ENCODE peak calls at places on chromosomes 3 and 15, in six cellular contexts. V, D, C, U, Z and F are unnamed samples.

GRCh38 chr15:44286814-44287555 is 1.5 kb upstream of the GOLM2 start:
- DNase-seq in V (peak), D (no peak), C (no peak), U (peak), Z (no peak), F (no peak)

GRCh38 chr15:45023659-45024320 is 795 bp downstream of the SORD start:
- DNase-seq in V (peak), D (no peak), C (peak), U (peak), Z (peak), F (no peak)

GRCh38 chr15:32888221-32888761 is 170.5 kb downstream of the GREM1 start:
- DNase-seq in V (peak), D (no peak), C (no peak), U (no peak), Z (no peak), F (no peak)

GRCh38 chr3:105867690-105868449 is 942 bp downstream of the CBLB start:
- DNase-seq in V (peak), D (no peak), C (no peak), U (peak), Z (no peak), F (no peak)

GRCh38 chr3:3069723-3070122 is 40.5 kb downstream of the IL5RA start:
- DNase-seq in V (no peak), D (no peak), C (no peak), U (no peak), Z (no peak), F (no peak)

GRCh38 chr3:134699721-134700120 is 48.9 kb upstream of the KY start:
- DNase-seq in V (peak), D (no peak), C (no peak), U (no peak), Z (no peak), F (no peak)

GRCh38 chr3:153970735-153971347 is 150.3 kb upstream of the ARHGEF26 start:
- DNase-seq in V (peak), D (peak), C (no peak), U (peak), Z (peak), F (peak)

GRCh38 chr3:155292133-155292532 is 1.4 kb downstream of the STRIT1 start:
- DNase-seq in V (peak), D (no peak), C (no peak), U (no peak), Z (no peak), F (no peak)

GRCh38 chr3:78029775-78030174 is 989.9 kb downstream of the ROBO2 start:
- DNase-seq in V (no peak), D (no peak), C (no peak), U (no peak), Z (no peak), F (no peak)

GRCh38 chr3:184740509-184741258 is 28.8 kb upstream of the MAGEF1 start:
- DNase-seq in V (peak), D (peak), C (no peak), U (peak), Z (no peak), F (no peak)

GRCh38 chr3:194577985-194578905 is 55.0 kb downstream of the TMEM44 start:
- DNase-seq in V (peak), D (peak), C (no peak), U (peak), Z (no peak), F (no peak)

GRCh38 chr3:139935071-139935865 is at the start of gene CLSTN2:
- DNase-seq in V (peak), D (no peak), C (peak), U (no peak), Z (peak), F (peak)

GRCh38 chr3:190192807-190193206 is 72.1 kb upstream of the P3H2 start:
- DNase-seq in V (peak), D (no peak), C (no peak), U (peak), Z (no peak), F (no peak)

GRCh38 chr3:48631516-48632448 is 3.5 kb downstream of the SLC26A6 start:
- DNase-seq in V (no peak), D (no peak), C (no peak), U (no peak), Z (no peak), F (no peak)

GRCh38 chr3:39150170-39150802 is 3.1 kb downstream of the CSRNP1 start:
- DNase-seq in V (peak), D (no peak), C (no peak), U (no peak), Z (peak), F (no peak)

GRCh38 chr3:37024820-37025405 is 31.6 kb downstream of the MLH1 start:
- DNase-seq in V (no peak), D (no peak), C (no peak), U (no peak), Z (no peak), F (peak)

GRCh38 chr3:172512363-172512762 is 10.9 kb downstream of the TNFSF10 start:
- DNase-seq in V (no peak), D (no peak), C (no peak), U (no peak), Z (no peak), F (peak)

GRCh38 chr3:70861855-70862254 is 549.4 kb upstream of the MDFIC2 start:
- DNase-seq in V (peak), D (no peak), C (no peak), U (peak), Z (no peak), F (no peak)

GRCh38 chr15:83694030-83694429 is 40.1 kb downstream of the ADAMTSL3 start:
- DNase-seq in V (no peak), D (no peak), C (no peak), U (peak), Z (no peak), F (no peak)

GRCh38 chr15:89442155-89442554 is 54.2 kb downstream of the RHCG start:
- DNase-seq in V (no peak), D (no peak), C (no peak), U (no peak), Z (no peak), F (no peak)

GRCh38 chr15:31525296-31525695 is 198.7 kb downstream of the KLF13 start:
- DNase-seq in V (no peak), D (no peak), C (no peak), U (no peak), Z (no peak), F (no peak)

GRCh38 chr3:42655980-42656679 is 2.6 kb downstream of the ZBTB47 start:
- DNase-seq in V (peak), D (no peak), C (no peak), U (peak), Z (peak), F (no peak)

GRCh38 chr15:62068071-62068786 is 1.5 kb downstream of the C2CD4A start:
- DNase-seq in V (peak), D (no peak), C (peak), U (peak), Z (peak), F (peak)

GRCh38 chr3:149384911-149385321 is 7.5 kb upstream of the TM4SF1 start:
- DNase-seq in V (peak), D (no peak), C (no peak), U (peak), Z (no peak), F (no peak)

GRCh38 chr15:26443321-26443720 is 329.5 kb downstream of the GABRB3 start:
- DNase-seq in V (no peak), D (no peak), C (no peak), U (no peak), Z (no peak), F (no peak)

GRCh38 chr15:76954744-76955143 is 23.2 kb downstream of the RCN2 start:
- DNase-seq in V (no peak), D (no peak), C (no peak), U (no peak), Z (no peak), F (no peak)

GRCh38 chr3:104437891-104438290 is 928.8 kb upstream of the ALCAM start:
- DNase-seq in V (peak), D (no peak), C (peak), U (peak), Z (no peak), F (no peak)

GRCh38 chr3:184748219-184749135 is 36.6 kb upstream of the MAGEF1 start:
- DNase-seq in V (peak), D (peak), C (peak), U (peak), Z (peak), F (peak)

GRCh38 chr3:30263921-30264313 is 342.5 kb upstream of the TGFBR2 start:
- DNase-seq in V (no peak), D (no peak), C (no peak), U (no peak), Z (no peak), F (no peak)

GRCh38 chr3:49721861-49722781 is 1.6 kb downstream of the GMPPB start:
- DNase-seq in V (no peak), D (no peak), C (no peak), U (no peak), Z (no peak), F (no peak)

GRCh38 chr15:63264685-63265302 is 12.6 kb upstream of the APH1B start:
- DNase-seq in V (peak), D (no peak), C (no peak), U (no peak), Z (peak), F (no peak)

GRCh38 chr3:170760174-170760526 is 109.8 kb downstream of the RPL22L1 start:
- DNase-seq in V (peak), D (no peak), C (no peak), U (no peak), Z (no peak), F (no peak)

GRCh38 chr3:41173926-41174702 is 25.2 kb upstream of the CTNNB1 start:
- DNase-seq in V (no peak), D (no peak), C (no peak), U (no peak), Z (no peak), F (no peak)

GRCh38 chr3:73096169-73096568 is 34.7 kb downstream of the EBLN2 start:
- DNase-seq in V (no peak), D (no peak), C (no peak), U (no peak), Z (no peak), F (no peak)

GRCh38 chr15:98893407-98893806 is 114.2 kb downstream of the PGPEP1L start:
- DNase-seq in V (no peak), D (no peak), C (no peak), U (no peak), Z (no peak), F (no peak)

DNA sequence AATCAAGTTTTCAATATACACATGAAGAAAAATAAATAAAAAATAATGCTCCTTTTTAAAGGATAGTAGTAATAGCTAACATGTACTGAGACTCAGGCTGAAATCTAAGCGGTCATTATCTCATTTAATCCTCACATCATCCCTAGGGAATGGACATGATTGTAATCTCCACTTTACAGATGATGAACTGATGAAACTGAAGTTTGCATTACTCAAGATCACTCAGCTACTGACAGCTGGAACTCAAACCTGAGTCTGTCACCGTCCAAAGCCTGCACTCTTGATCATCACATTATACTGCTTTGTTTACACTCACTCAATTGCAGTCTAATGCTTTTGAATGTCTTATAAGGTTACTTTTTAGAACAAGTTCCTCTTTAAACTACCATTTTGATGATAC is 3.2 kb downstream of the NPTN start:
- DNase-seq in V (peak), D (no peak), C (no peak), U (peak), Z (no peak), F (no peak)
- TF ChIP-seq EZH2phosphoT487 in V (no peak), D (no peak), C (no peak), U (no peak), Z (no peak), F (no peak)

GRCh38 chr3:53161820-53162671 is 1.0 kb downstream of the PRKCD start:
- DNase-seq in V (peak), D (no peak), C (peak), U (peak), Z (peak), F (peak)
- H3K9ac ChIP-seq in V (peak), D (peak), C (no peak), U (peak), Z (peak), F (peak)

DNA sequence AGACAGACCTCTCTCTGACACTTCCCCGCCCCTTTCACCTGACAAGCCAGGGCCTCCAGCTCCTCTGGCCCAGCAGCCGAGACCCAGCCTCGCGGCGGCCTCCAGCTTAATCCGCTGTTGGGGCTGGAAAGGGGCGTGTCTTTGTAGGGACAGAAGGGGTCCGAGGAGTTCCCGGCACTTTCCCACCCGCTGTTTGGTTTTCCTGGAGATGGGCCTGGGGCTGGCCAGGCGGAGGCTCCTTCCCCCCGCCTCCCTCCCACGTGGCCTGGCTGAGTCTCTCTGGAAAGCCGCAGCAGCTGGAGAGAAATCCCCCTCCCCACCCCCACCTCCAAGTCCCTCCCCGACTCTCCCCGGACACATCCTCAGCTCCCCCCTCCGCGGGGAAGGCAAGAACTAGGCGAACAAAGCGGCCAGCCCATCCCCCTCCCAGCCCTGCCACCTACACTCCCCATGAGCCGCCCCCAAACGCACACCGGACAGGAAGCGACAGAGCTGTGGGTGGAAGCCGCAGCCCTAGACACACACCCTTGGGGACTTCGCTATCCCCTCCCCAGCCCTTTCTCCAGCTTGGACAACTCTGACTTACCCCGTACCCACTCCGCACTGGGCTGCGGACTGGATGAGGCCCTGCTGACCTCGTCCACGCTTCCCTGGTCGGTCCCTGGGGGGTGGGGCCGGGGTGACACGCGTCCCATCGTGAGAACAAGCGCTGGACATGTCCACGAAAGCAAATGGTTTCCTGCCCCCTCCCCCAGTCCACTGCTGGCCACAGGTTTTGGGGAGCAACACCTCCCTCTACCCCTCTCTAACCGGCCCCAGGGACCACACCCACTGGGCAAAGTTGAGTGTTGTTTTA is 1.2 kb downstream of the IGDCC4 start:
- DNase-seq in V (peak), D (no peak), C (peak), U (peak), Z (peak), F (no peak)
- H3K4me3 ChIP-seq in V (peak), D (peak), C (peak), U (peak), Z (peak), F (peak)

GRCh38 chr3:23440416-23441294 is 237.5 kb downstream of the UBE2E2 start:
- DNase-seq in V (no peak), D (no peak), C (no peak), U (no peak), Z (no peak), F (no peak)
- TF ChIP-seq EZH2phosphoT487 in V (no peak), D (no peak), C (no peak), U (no peak), Z (no peak), F (no peak)

DNA sequence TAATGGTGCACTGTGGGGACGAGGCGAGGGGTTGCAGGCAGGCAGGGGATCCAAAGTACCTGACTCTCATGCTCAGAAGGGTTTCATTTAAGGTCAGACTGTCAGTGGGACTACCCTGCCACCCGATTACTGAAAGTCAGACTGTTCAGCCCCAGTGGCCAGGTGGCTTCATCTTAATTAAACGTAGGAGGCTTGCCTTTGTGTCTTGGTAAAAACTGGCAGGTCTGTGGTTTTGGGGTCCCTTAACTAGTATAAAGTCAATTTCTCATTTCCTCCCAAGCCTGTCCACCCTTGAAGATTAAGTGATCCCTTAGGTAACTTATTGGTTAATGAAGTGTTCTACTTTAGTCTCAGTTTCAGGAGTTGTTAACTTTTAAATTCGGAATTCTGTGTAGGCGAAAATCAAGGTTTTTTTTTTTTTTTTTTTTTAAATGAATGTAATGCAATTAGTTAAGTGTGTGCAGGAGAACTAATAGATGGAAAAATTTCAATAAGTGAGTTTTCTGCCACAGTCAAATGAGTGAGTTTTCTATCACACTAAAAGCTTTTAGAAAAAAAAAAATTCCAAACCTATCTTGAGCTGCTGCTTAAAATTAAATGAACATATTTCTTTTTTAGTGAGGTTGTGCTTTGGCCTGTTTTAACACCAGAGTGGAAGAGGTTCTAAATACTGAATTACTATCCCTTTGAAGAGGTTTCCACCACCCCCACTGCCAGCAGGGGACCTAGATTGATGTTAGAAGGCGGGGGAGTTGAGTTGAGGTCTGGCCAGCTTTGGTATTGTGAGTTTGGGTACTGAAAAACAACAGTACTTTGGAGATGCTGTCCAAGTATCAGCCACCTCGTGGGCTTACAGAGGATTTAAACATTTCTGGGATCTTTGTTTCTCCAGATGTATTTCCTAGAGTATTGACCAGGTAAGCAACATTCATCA is 15.2 kb downstream of the ITPR1 start:
- DNase-seq in V (no peak), D (no peak), C (peak), U (no peak), Z (no peak), F (no peak)
- H3K9ac ChIP-seq in V (no peak), D (no peak), C (no peak), U (no peak), Z (no peak), F (no peak)

DNA sequence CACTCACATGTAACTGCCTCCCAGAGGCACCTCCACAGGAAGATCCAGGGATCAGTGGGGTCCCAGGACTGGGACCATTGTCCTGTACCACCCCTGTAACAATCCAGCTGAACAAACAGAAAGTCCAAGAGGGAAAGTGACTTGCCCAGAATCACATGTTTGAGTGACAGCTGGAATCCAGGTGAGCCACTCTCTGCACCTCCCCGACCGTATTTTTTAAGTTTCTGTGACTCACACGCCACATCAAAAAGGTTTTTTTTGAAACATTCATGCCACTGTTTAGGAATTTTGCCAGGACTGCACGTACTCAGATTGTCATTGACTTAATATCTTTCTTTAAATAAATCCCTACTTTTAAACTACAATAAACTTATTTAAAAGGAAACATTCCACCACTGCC is 9.8 kb upstream of the SLC6A1 start:
- DNase-seq in V (no peak), D (peak), C (no peak), U (peak), Z (no peak), F (no peak)
- H3K4me3 ChIP-seq in V (no peak), D (no peak), C (no peak), U (peak), Z (no peak), F (no peak)

DNA sequence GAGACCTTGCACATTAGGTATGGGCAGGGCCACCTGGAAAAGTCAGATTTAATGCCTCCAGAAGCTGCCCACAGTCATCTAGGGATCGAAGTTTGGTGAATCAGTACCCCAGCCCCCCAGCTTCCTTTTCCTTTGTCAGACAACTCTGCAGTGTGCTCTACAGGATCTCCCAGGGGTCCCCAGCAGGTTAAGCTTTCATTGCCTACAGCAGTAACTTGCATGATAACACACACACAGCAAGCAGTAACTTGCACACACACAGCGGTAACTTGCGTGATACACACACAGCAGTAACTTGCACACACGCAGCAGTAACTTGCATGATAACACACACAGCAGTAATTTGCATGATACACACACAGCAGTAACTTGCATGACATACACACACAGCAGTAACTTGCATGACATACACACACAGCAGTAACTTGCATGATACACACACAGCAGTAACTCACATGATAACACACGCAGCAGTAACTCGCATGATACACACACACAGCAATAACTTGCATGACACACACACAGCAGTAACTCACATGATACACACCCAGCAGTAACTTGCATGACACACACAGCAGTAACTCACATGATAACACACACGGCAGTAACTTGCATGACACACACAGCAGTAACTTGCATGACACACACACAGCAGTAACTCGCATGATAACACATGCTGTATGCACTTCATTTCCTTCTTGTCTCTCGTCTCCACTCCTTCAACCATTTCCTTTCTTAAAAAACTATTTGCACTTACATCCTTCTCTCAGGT is 131.1 kb downstream of the UACA start:
- DNase-seq in V (peak), D (no peak), C (no peak), U (peak), Z (no peak), F (no peak)
- TF ChIP-seq EZH2phosphoT487 in V (no peak), D (no peak), C (no peak), U (no peak), Z (no peak), F (no peak)

GRCh38 chr15:27456807-27457206 is 485.8 kb downstream of the GABRG3 start:
- DNase-seq in V (no peak), D (no peak), C (no peak), U (no peak), Z (no peak), F (no peak)
- H3K9ac ChIP-seq in V (no peak), D (no peak), C (no peak), U (no peak), Z (no peak), F (no peak)

GRCh38 chr3:16177962-16178627 is 3.6 kb downstream of the GALNT15 start:
- DNase-seq in V (peak), D (peak), C (peak), U (peak), Z (peak), F (peak)
- H3K4me3 ChIP-seq in V (peak), D (no peak), C (no peak), U (no peak), Z (no peak), F (no peak)